ENCODE peak calls at places on chromosomes 7 and 10, in six cellular contexts. One of them, this sample, is unnamed.

GRCh38 chr10:90592903-90593302 is 264.9 kb downstream of the HTR7 start:
- DNase-seq in caudate nucleus: no peak
- DNase-seq in skeletal muscle cell: peak
- DNase-seq in cardiac septum: no peak
- DNase-seq in CD8-positive, alpha-beta T cell: no peak
- DNase-seq in PC-3: peak
- DNase-seq in this sample: no peak

GRCh38 chr7:139909379-139910050 is 80.5 kb downstream of the TBXAS1 start:
- DNase-seq in skeletal muscle cell: peak
- DNase-seq in PC-3: peak
- DNase-seq in caudate nucleus: no peak
- DNase-seq in CD8-positive, alpha-beta T cell: no peak
- DNase-seq in cardiac septum: no peak
- DNase-seq in this sample: no peak

GRCh38 chr7:90791596-90791995 is 195.5 kb downstream of the CDK14 start:
- DNase-seq in cardiac septum: no peak
- DNase-seq in caudate nucleus: no peak
- DNase-seq in PC-3: no peak
- DNase-seq in CD8-positive, alpha-beta T cell: no peak
- DNase-seq in skeletal muscle cell: no peak
- DNase-seq in this sample: no peak

GRCh38 chr7:18180685-18181084 is 153.0 kb upstream of the PRPS1L1 start:
- DNase-seq in skeletal muscle cell: no peak
- DNase-seq in PC-3: no peak
- DNase-seq in CD8-positive, alpha-beta T cell: no peak
- DNase-seq in cardiac septum: no peak
- DNase-seq in caudate nucleus: no peak
- DNase-seq in this sample: no peak

GRCh38 chr7:67636363-67637355 is 640.0 kb downstream of the TYW1 start:
- DNase-seq in skeletal muscle cell: no peak
- DNase-seq in CD8-positive, alpha-beta T cell: no peak
- DNase-seq in caudate nucleus: no peak
- DNase-seq in cardiac septum: no peak
- DNase-seq in PC-3: no peak
- DNase-seq in this sample: no peak

GRCh38 chr10:102643346-102644065 is 773 bp upstream of the TRIM8 start:
- DNase-seq in PC-3: peak
- DNase-seq in CD8-positive, alpha-beta T cell: no peak
- DNase-seq in cardiac septum: peak
- DNase-seq in skeletal muscle cell: no peak
- DNase-seq in caudate nucleus: peak
- DNase-seq in this sample: peak

GRCh38 chr7:91603707-91604106 is 276.8 kb downstream of the MTERF1 start:
- DNase-seq in caudate nucleus: peak
- DNase-seq in skeletal muscle cell: no peak
- DNase-seq in cardiac septum: no peak
- DNase-seq in PC-3: no peak
- DNase-seq in CD8-positive, alpha-beta T cell: no peak
- DNase-seq in this sample: no peak

GRCh38 chr7:45574521-45575500 is 643 bp downstream of the ADCY1 start:
- DNase-seq in caudate nucleus: peak
- DNase-seq in PC-3: peak
- DNase-seq in skeletal muscle cell: no peak
- DNase-seq in CD8-positive, alpha-beta T cell: no peak
- DNase-seq in cardiac septum: peak
- DNase-seq in this sample: no peak

GRCh38 chr7:6027806-6028365 is 3.3 kb upstream of the ANKRD61 start:
- DNase-seq in cardiac septum: no peak
- DNase-seq in CD8-positive, alpha-beta T cell: no peak
- DNase-seq in caudate nucleus: no peak
- DNase-seq in PC-3: no peak
- DNase-seq in skeletal muscle cell: no peak
- DNase-seq in this sample: peak

GRCh38 chr7:137772221-137772620 is 74.6 kb downstream of the DGKI start:
- DNase-seq in skeletal muscle cell: no peak
- DNase-seq in PC-3: no peak
- DNase-seq in CD8-positive, alpha-beta T cell: no peak
- DNase-seq in cardiac septum: no peak
- DNase-seq in caudate nucleus: no peak
- DNase-seq in this sample: no peak

GRCh38 chr10:87915406-87915805 is 52.0 kb downstream of the PTEN start:
- DNase-seq in cardiac septum: no peak
- DNase-seq in caudate nucleus: no peak
- DNase-seq in skeletal muscle cell: no peak
- DNase-seq in PC-3: no peak
- DNase-seq in CD8-positive, alpha-beta T cell: no peak
- DNase-seq in this sample: no peak

GRCh38 chr10:77297370-77297692 is 340.3 kb downstream of the KCNMA1 start:
- DNase-seq in cardiac septum: no peak
- DNase-seq in CD8-positive, alpha-beta T cell: no peak
- DNase-seq in skeletal muscle cell: no peak
- DNase-seq in PC-3: peak
- DNase-seq in caudate nucleus: no peak
- DNase-seq in this sample: no peak

GRCh38 chr10:8037199-8037801 is 17.2 kb upstream of the GATA3 start:
- DNase-seq in PC-3: no peak
- DNase-seq in caudate nucleus: no peak
- DNase-seq in cardiac septum: no peak
- DNase-seq in skeletal muscle cell: no peak
- DNase-seq in CD8-positive, alpha-beta T cell: no peak
- DNase-seq in this sample: peak

GRCh38 chr10:46218921-46219320 is 67.9 kb upstream of the ANTXRL start:
- DNase-seq in caudate nucleus: no peak
- DNase-seq in skeletal muscle cell: no peak
- DNase-seq in PC-3: no peak
- DNase-seq in CD8-positive, alpha-beta T cell: no peak
- DNase-seq in cardiac septum: peak
- DNase-seq in this sample: no peak

GRCh38 chr10:95408148-95408930 is 117.5 kb upstream of the PDLIM1 start:
- DNase-seq in caudate nucleus: no peak
- DNase-seq in skeletal muscle cell: no peak
- DNase-seq in cardiac septum: peak
- DNase-seq in PC-3: peak
- DNase-seq in CD8-positive, alpha-beta T cell: no peak
- DNase-seq in this sample: no peak

GRCh38 chr7:50267525-50268041 is 36.9 kb upstream of the IKZF1 start:
- DNase-seq in caudate nucleus: no peak
- DNase-seq in CD8-positive, alpha-beta T cell: no peak
- DNase-seq in skeletal muscle cell: no peak
- DNase-seq in cardiac septum: no peak
- DNase-seq in PC-3: no peak
- DNase-seq in this sample: no peak

GRCh38 chr7:155979566-155979965 is 167.3 kb upstream of the SHH start:
- DNase-seq in PC-3: no peak
- DNase-seq in cardiac septum: no peak
- DNase-seq in CD8-positive, alpha-beta T cell: no peak
- DNase-seq in skeletal muscle cell: no peak
- DNase-seq in caudate nucleus: no peak
- DNase-seq in this sample: no peak

GRCh38 chr10:125038637-125039036 is 96.7 kb downstream of the ZRANB1 start:
- DNase-seq in skeletal muscle cell: no peak
- DNase-seq in CD8-positive, alpha-beta T cell: no peak
- DNase-seq in PC-3: peak
- DNase-seq in caudate nucleus: peak
- DNase-seq in cardiac septum: no peak
- DNase-seq in this sample: no peak

GRCh38 chr10:94065344-94065743 is 71.6 kb downstream of the PLCE1 start:
- DNase-seq in CD8-positive, alpha-beta T cell: no peak
- DNase-seq in skeletal muscle cell: no peak
- DNase-seq in PC-3: no peak
- DNase-seq in cardiac septum: no peak
- DNase-seq in caudate nucleus: no peak
- DNase-seq in this sample: no peak

GRCh38 chr10:3857318-3857717 is 72.3 kb upstream of the KLF6 start:
- DNase-seq in caudate nucleus: no peak
- DNase-seq in skeletal muscle cell: no peak
- DNase-seq in CD8-positive, alpha-beta T cell: no peak
- DNase-seq in cardiac septum: no peak
- DNase-seq in PC-3: no peak
- DNase-seq in this sample: no peak

GRCh38 chr7:107103369-107103768 is 58.9 kb downstream of the PRKAR2B start:
- DNase-seq in CD8-positive, alpha-beta T cell: no peak
- DNase-seq in skeletal muscle cell: no peak
- DNase-seq in caudate nucleus: no peak
- DNase-seq in cardiac septum: no peak
- DNase-seq in PC-3: peak
- DNase-seq in this sample: no peak

GRCh38 chr10:100006241-100006886 is 3.4 kb downstream of the DNMBP start:
- DNase-seq in cardiac septum: peak
- DNase-seq in skeletal muscle cell: peak
- DNase-seq in CD8-positive, alpha-beta T cell: no peak
- DNase-seq in caudate nucleus: no peak
- DNase-seq in PC-3: peak
- DNase-seq in this sample: no peak

GRCh38 chr10:36819781-36820180 is 305.6 kb upstream of the ANKRD30A start:
- DNase-seq in caudate nucleus: no peak
- DNase-seq in cardiac septum: no peak
- DNase-seq in skeletal muscle cell: no peak
- DNase-seq in CD8-positive, alpha-beta T cell: no peak
- DNase-seq in PC-3: no peak
- DNase-seq in this sample: no peak

GRCh38 chr7:8442814-8443304 is 9.4 kb downstream of the NXPH1 start:
- DNase-seq in caudate nucleus: peak
- DNase-seq in PC-3: no peak
- DNase-seq in skeletal muscle cell: no peak
- DNase-seq in CD8-positive, alpha-beta T cell: no peak
- DNase-seq in cardiac septum: no peak
- DNase-seq in this sample: peak

GRCh38 chr10:73730153-73730906 is 13.8 kb upstream of the SEC24C start:
- DNase-seq in caudate nucleus: peak
- DNase-seq in skeletal muscle cell: peak
- DNase-seq in cardiac septum: peak
- DNase-seq in PC-3: peak
- DNase-seq in CD8-positive, alpha-beta T cell: peak
- DNase-seq in this sample: peak

GRCh38 chr7:101162551-101163280 is 2.7 kb downstream of the VGF start:
- DNase-seq in caudate nucleus: no peak
- DNase-seq in PC-3: peak
- DNase-seq in CD8-positive, alpha-beta T cell: no peak
- DNase-seq in cardiac septum: no peak
- DNase-seq in skeletal muscle cell: no peak
- DNase-seq in this sample: no peak

GRCh38 chr10:70803768-70804423 is 11.9 kb upstream of the SGPL1 start:
- DNase-seq in cardiac septum: no peak
- DNase-seq in PC-3: peak
- DNase-seq in caudate nucleus: peak
- DNase-seq in CD8-positive, alpha-beta T cell: no peak
- DNase-seq in skeletal muscle cell: no peak
- DNase-seq in this sample: no peak

GRCh38 chr10:63236113-63236935 is 103.2 kb downstream of the NRBF2 start:
- DNase-seq in CD8-positive, alpha-beta T cell: no peak
- DNase-seq in PC-3: peak
- DNase-seq in cardiac septum: no peak
- DNase-seq in skeletal muscle cell: peak
- DNase-seq in caudate nucleus: no peak
- DNase-seq in this sample: no peak

GRCh38 chr7:77631820-77632219 is 64.4 kb upstream of the RSBN1L start:
- DNase-seq in PC-3: no peak
- DNase-seq in caudate nucleus: no peak
- DNase-seq in CD8-positive, alpha-beta T cell: no peak
- DNase-seq in cardiac septum: no peak
- DNase-seq in skeletal muscle cell: no peak
- DNase-seq in this sample: no peak

GRCh38 chr7:36188266-36188665 is 35.2 kb downstream of the EEPD1 start:
- DNase-seq in skeletal muscle cell: no peak
- DNase-seq in caudate nucleus: no peak
- DNase-seq in cardiac septum: no peak
- DNase-seq in CD8-positive, alpha-beta T cell: no peak
- DNase-seq in PC-3: no peak
- DNase-seq in this sample: no peak

GRCh38 chr7:55286666-55287065 is 78.5 kb upstream of the LANCL2 start:
- DNase-seq in PC-3: no peak
- DNase-seq in CD8-positive, alpha-beta T cell: no peak
- DNase-seq in cardiac septum: no peak
- DNase-seq in skeletal muscle cell: no peak
- DNase-seq in caudate nucleus: no peak
- DNase-seq in this sample: no peak

GRCh38 chr10:44749141-44749540 is 162.0 kb upstream of the TMEM72 start:
- DNase-seq in skeletal muscle cell: no peak
- DNase-seq in PC-3: no peak
- DNase-seq in CD8-positive, alpha-beta T cell: no peak
- DNase-seq in caudate nucleus: no peak
- DNase-seq in cardiac septum: no peak
- DNase-seq in this sample: no peak

GRCh38 chr10:100286051-100287033 is at the start of gene BLOC1S2:
- DNase-seq in CD8-positive, alpha-beta T cell: peak
- DNase-seq in caudate nucleus: peak
- DNase-seq in cardiac septum: peak
- DNase-seq in PC-3: peak
- DNase-seq in skeletal muscle cell: peak
- DNase-seq in this sample: peak

GRCh38 chr10:49396666-49396999 is 744 bp upstream of the DRGX start:
- DNase-seq in caudate nucleus: no peak
- DNase-seq in cardiac septum: no peak
- DNase-seq in PC-3: no peak
- DNase-seq in skeletal muscle cell: no peak
- DNase-seq in CD8-positive, alpha-beta T cell: no peak
- DNase-seq in this sample: no peak

GRCh38 chr7:81487512-81487911 is 282.3 kb downstream of the HGF start:
- DNase-seq in skeletal muscle cell: no peak
- DNase-seq in caudate nucleus: no peak
- DNase-seq in CD8-positive, alpha-beta T cell: no peak
- DNase-seq in PC-3: no peak
- DNase-seq in cardiac septum: no peak
- DNase-seq in this sample: no peak